ENCODE peak calls at places on chromosomes 5 and 9, in five cellular contexts. One of them, this sample, is unnamed.
A peak's percentile ranks its signal among the peaks of the same experiment; 100 is the strongest.

GRCh38 chr9:26159575-26160392 is 481.5 kb upstream of the TUSC1 start:
- DNase-seq in HTR-8/SVneo: no peak
- DNase-seq in brain microvascular endothelial cell: no peak
- DNase-seq in hypothalamus: no peak
- DNase-seq in NCI-H1436: no peak
- DNase-seq in this sample: no peak

GRCh38 chr9:91345978-91346377 is 15.7 kb downstream of the AUH start:
- DNase-seq in HTR-8/SVneo: no peak
- DNase-seq in brain microvascular endothelial cell: no peak
- DNase-seq in hypothalamus: no peak
- DNase-seq in NCI-H1436: no peak
- DNase-seq in this sample: no peak

GRCh38 chr5:132422720-132423442 is 53.4 kb downstream of the SLC22A5 start:
- DNase-seq in HTR-8/SVneo: no peak
- DNase-seq in brain microvascular endothelial cell: peak; percentile 56
- DNase-seq in hypothalamus: no peak
- DNase-seq in NCI-H1436: no peak
- DNase-seq in this sample: no peak

GRCh38 chr5:141434006-141434405 is 3.7 kb downstream of the PCDHGA12 start:
- DNase-seq in HTR-8/SVneo: no peak
- DNase-seq in brain microvascular endothelial cell: no peak
- DNase-seq in hypothalamus: no peak
- DNase-seq in NCI-H1436: no peak
- DNase-seq in this sample: no peak

GRCh38 chr5:56808211-56808610 is 7.1 kb upstream of the MAP3K1 start:
- DNase-seq in HTR-8/SVneo: no peak
- DNase-seq in brain microvascular endothelial cell: no peak
- DNase-seq in hypothalamus: no peak
- DNase-seq in NCI-H1436: no peak
- DNase-seq in this sample: no peak

GRCh38 chr5:179795863-179796833 is 2.4 kb downstream of the LTC4S start:
- DNase-seq in HTR-8/SVneo: peak; percentile 75
- DNase-seq in brain microvascular endothelial cell: peak; percentile 37
- DNase-seq in hypothalamus: no peak
- DNase-seq in NCI-H1436: peak; percentile 28
- DNase-seq in this sample: peak; percentile 38

GRCh38 chr9:91840469-91840868 is 109.6 kb downstream of the ROR2 start:
- DNase-seq in HTR-8/SVneo: no peak
- DNase-seq in brain microvascular endothelial cell: no peak
- DNase-seq in hypothalamus: no peak
- DNase-seq in NCI-H1436: no peak
- DNase-seq in this sample: no peak

GRCh38 chr5:139848508-139849100 is 53.0 kb downstream of the PSD2 start:
- DNase-seq in HTR-8/SVneo: no peak
- DNase-seq in brain microvascular endothelial cell: no peak
- DNase-seq in hypothalamus: no peak
- DNase-seq in NCI-H1436: no peak
- DNase-seq in this sample: no peak

GRCh38 chr9:118183571-118183970 is 479.4 kb downstream of the TLR4 start:
- DNase-seq in HTR-8/SVneo: no peak
- DNase-seq in brain microvascular endothelial cell: no peak
- DNase-seq in hypothalamus: no peak
- DNase-seq in NCI-H1436: no peak
- DNase-seq in this sample: no peak

GRCh38 chr5:173327084-173327947 is 898 bp downstream of the STC2 start:
- DNase-seq in HTR-8/SVneo: peak; percentile 29
- DNase-seq in brain microvascular endothelial cell: peak; percentile 54
- DNase-seq in hypothalamus: no peak
- DNase-seq in NCI-H1436: no peak
- DNase-seq in this sample: no peak

GRCh38 chr5:171316258-171317121 is 7.4 kb downstream of the TLX3 start:
- DNase-seq in HTR-8/SVneo: no peak
- DNase-seq in brain microvascular endothelial cell: no peak
- DNase-seq in hypothalamus: no peak
- DNase-seq in NCI-H1436: no peak
- DNase-seq in this sample: no peak

GRCh38 chr5:11905209-11905608 is 963 bp upstream of the CTNND2 start:
- DNase-seq in HTR-8/SVneo: no peak
- DNase-seq in brain microvascular endothelial cell: no peak
- DNase-seq in hypothalamus: no peak
- DNase-seq in NCI-H1436: no peak
- DNase-seq in this sample: no peak

GRCh38 chr5:155726267-155726666 is 600.7 kb upstream of the SGCD start:
- DNase-seq in HTR-8/SVneo: no peak
- DNase-seq in brain microvascular endothelial cell: peak; percentile 2
- DNase-seq in hypothalamus: no peak
- DNase-seq in NCI-H1436: no peak
- DNase-seq in this sample: no peak

GRCh38 chr5:123089572-123089970 is 530 bp downstream of the PRDM6 start:
- DNase-seq in HTR-8/SVneo: peak; percentile 22
- DNase-seq in brain microvascular endothelial cell: peak; percentile 20
- DNase-seq in hypothalamus: no peak
- DNase-seq in NCI-H1436: no peak
- DNase-seq in this sample: no peak

GRCh38 chr5:949275-949543 is 56.5 kb downstream of the TRIP13 start:
- DNase-seq in HTR-8/SVneo: no peak
- DNase-seq in brain microvascular endothelial cell: no peak
- DNase-seq in hypothalamus: no peak
- DNase-seq in NCI-H1436: no peak
- DNase-seq in this sample: no peak

GRCh38 chr5:69261034-69261433 is 26.3 kb downstream of the CDK7 start:
- DNase-seq in HTR-8/SVneo: no peak
- DNase-seq in brain microvascular endothelial cell: no peak
- DNase-seq in hypothalamus: no peak
- DNase-seq in NCI-H1436: no peak
- DNase-seq in this sample: no peak